ENCODE peak calls at places on chromosomes 4 and X, in ten cellular contexts. One of them, this sample, is unnamed.

GRCh38 chr4:184534511-184535391 is 60.4 kb upstream of the IRF2 start:
- DNase-seq in hippocampal formation: no peak
- DNase-seq in OCI-LY7: peak
- DNase-seq in GM04503: peak
- DNase-seq in CD4-positive, alpha-beta memory T cell: peak
- DNase-seq in neural progenitor cell: no peak
- DNase-seq in astrocyte of the spinal cord: peak
- DNase-seq in adrenal gland: no peak
- DNase-seq in naive thymus-derived CD4-positive, alpha-beta T cell: peak
- DNase-seq in AG09319: peak
- DNase-seq in this sample: no peak

GRCh38 chrX:111382277-111382676 is 29.7 kb downstream of the DCX start:
- DNase-seq in naive thymus-derived CD4-positive, alpha-beta T cell: no peak
- DNase-seq in astrocyte of the spinal cord: no peak
- DNase-seq in adrenal gland: no peak
- DNase-seq in GM04503: no peak
- DNase-seq in neural progenitor cell: no peak
- DNase-seq in CD4-positive, alpha-beta memory T cell: no peak
- DNase-seq in OCI-LY7: no peak
- DNase-seq in hippocampal formation: no peak
- DNase-seq in AG09319: no peak
- DNase-seq in this sample: no peak

GRCh38 chrX:41180194-41180902 is 95.1 kb downstream of the USP9X start:
- DNase-seq in neural progenitor cell: peak
- DNase-seq in CD4-positive, alpha-beta memory T cell: peak
- DNase-seq in OCI-LY7: peak
- DNase-seq in GM04503: peak
- DNase-seq in AG09319: peak
- DNase-seq in naive thymus-derived CD4-positive, alpha-beta T cell: peak
- DNase-seq in hippocampal formation: peak
- DNase-seq in adrenal gland: peak
- DNase-seq in astrocyte of the spinal cord: peak
- DNase-seq in this sample: no peak

GRCh38 chr4:10403633-10404445 is 53.4 kb downstream of the ZNF518B start:
- DNase-seq in adrenal gland: no peak
- DNase-seq in astrocyte of the spinal cord: peak
- DNase-seq in naive thymus-derived CD4-positive, alpha-beta T cell: peak
- DNase-seq in GM04503: peak
- DNase-seq in CD4-positive, alpha-beta memory T cell: peak
- DNase-seq in OCI-LY7: peak
- DNase-seq in AG09319: no peak
- DNase-seq in hippocampal formation: peak
- DNase-seq in neural progenitor cell: peak
- DNase-seq in this sample: peak

GRCh38 chr4:124061413-124061812 is 651.1 kb downstream of the ANKRD50 start:
- DNase-seq in OCI-LY7: no peak
- DNase-seq in hippocampal formation: no peak
- DNase-seq in CD4-positive, alpha-beta memory T cell: no peak
- DNase-seq in GM04503: no peak
- DNase-seq in astrocyte of the spinal cord: peak
- DNase-seq in AG09319: peak
- DNase-seq in naive thymus-derived CD4-positive, alpha-beta T cell: no peak
- DNase-seq in neural progenitor cell: no peak
- DNase-seq in adrenal gland: no peak
- DNase-seq in this sample: no peak

GRCh38 chr4:102612824-102613366 is 111.7 kb downstream of the NFKB1 start:
- DNase-seq in neural progenitor cell: no peak
- DNase-seq in naive thymus-derived CD4-positive, alpha-beta T cell: peak
- DNase-seq in CD4-positive, alpha-beta memory T cell: peak
- DNase-seq in astrocyte of the spinal cord: no peak
- DNase-seq in GM04503: no peak
- DNase-seq in hippocampal formation: no peak
- DNase-seq in AG09319: no peak
- DNase-seq in OCI-LY7: no peak
- DNase-seq in adrenal gland: no peak
- DNase-seq in this sample: no peak

GRCh38 chr4:21856754-21857153 is 91.8 kb downstream of the KCNIP4 start:
- DNase-seq in neural progenitor cell: no peak
- DNase-seq in GM04503: no peak
- DNase-seq in OCI-LY7: no peak
- DNase-seq in AG09319: no peak
- DNase-seq in CD4-positive, alpha-beta memory T cell: no peak
- DNase-seq in naive thymus-derived CD4-positive, alpha-beta T cell: no peak
- DNase-seq in adrenal gland: no peak
- DNase-seq in hippocampal formation: no peak
- DNase-seq in astrocyte of the spinal cord: no peak
- DNase-seq in this sample: no peak

GRCh38 chr4:163108614-163109013 is 58.1 kb downstream of the NAF1 start:
- DNase-seq in adrenal gland: no peak
- DNase-seq in astrocyte of the spinal cord: no peak
- DNase-seq in GM04503: no peak
- DNase-seq in CD4-positive, alpha-beta memory T cell: no peak
- DNase-seq in AG09319: no peak
- DNase-seq in neural progenitor cell: no peak
- DNase-seq in hippocampal formation: no peak
- DNase-seq in naive thymus-derived CD4-positive, alpha-beta T cell: no peak
- DNase-seq in OCI-LY7: no peak
- DNase-seq in this sample: no peak

GRCh38 chr4:127648061-127648460 is 15.3 kb downstream of the INTU start:
- DNase-seq in OCI-LY7: no peak
- DNase-seq in neural progenitor cell: no peak
- DNase-seq in GM04503: no peak
- DNase-seq in hippocampal formation: no peak
- DNase-seq in adrenal gland: peak
- DNase-seq in naive thymus-derived CD4-positive, alpha-beta T cell: no peak
- DNase-seq in AG09319: no peak
- DNase-seq in CD4-positive, alpha-beta memory T cell: no peak
- DNase-seq in astrocyte of the spinal cord: no peak
- DNase-seq in this sample: no peak

GRCh38 chr4:79197275-79198009 is 128.4 kb downstream of the NAA11 start:
- DNase-seq in GM04503: no peak
- DNase-seq in neural progenitor cell: no peak
- DNase-seq in hippocampal formation: no peak
- DNase-seq in CD4-positive, alpha-beta memory T cell: no peak
- DNase-seq in naive thymus-derived CD4-positive, alpha-beta T cell: no peak
- DNase-seq in astrocyte of the spinal cord: no peak
- DNase-seq in OCI-LY7: no peak
- DNase-seq in AG09319: no peak
- DNase-seq in adrenal gland: no peak
- DNase-seq in this sample: no peak

GRCh38 chr4:152138451-152138850 is 377.6 kb upstream of the GATB start:
- DNase-seq in CD4-positive, alpha-beta memory T cell: peak
- DNase-seq in adrenal gland: no peak
- DNase-seq in astrocyte of the spinal cord: no peak
- DNase-seq in neural progenitor cell: no peak
- DNase-seq in naive thymus-derived CD4-positive, alpha-beta T cell: peak
- DNase-seq in AG09319: no peak
- DNase-seq in hippocampal formation: no peak
- DNase-seq in OCI-LY7: no peak
- DNase-seq in GM04503: no peak
- DNase-seq in this sample: no peak

GRCh38 chrX:129785160-129785947 is 5.6 kb downstream of the SASH3 start:
- DNase-seq in astrocyte of the spinal cord: no peak
- DNase-seq in GM04503: no peak
- DNase-seq in OCI-LY7: no peak
- DNase-seq in CD4-positive, alpha-beta memory T cell: no peak
- DNase-seq in AG09319: no peak
- DNase-seq in hippocampal formation: no peak
- DNase-seq in naive thymus-derived CD4-positive, alpha-beta T cell: no peak
- DNase-seq in neural progenitor cell: no peak
- DNase-seq in adrenal gland: no peak
- DNase-seq in this sample: no peak

GRCh38 chrX:147476008-147476407 is 435.7 kb upstream of the FMR1 start:
- DNase-seq in AG09319: no peak
- DNase-seq in CD4-positive, alpha-beta memory T cell: no peak
- DNase-seq in hippocampal formation: no peak
- DNase-seq in OCI-LY7: no peak
- DNase-seq in adrenal gland: peak
- DNase-seq in astrocyte of the spinal cord: no peak
- DNase-seq in naive thymus-derived CD4-positive, alpha-beta T cell: no peak
- DNase-seq in neural progenitor cell: peak
- DNase-seq in GM04503: no peak
- DNase-seq in this sample: no peak

GRCh38 chr4:186778134-186778533 is 54.5 kb upstream of the FAT1 start:
- DNase-seq in naive thymus-derived CD4-positive, alpha-beta T cell: no peak
- DNase-seq in CD4-positive, alpha-beta memory T cell: no peak
- DNase-seq in neural progenitor cell: no peak
- DNase-seq in GM04503: no peak
- DNase-seq in AG09319: no peak
- DNase-seq in astrocyte of the spinal cord: no peak
- DNase-seq in hippocampal formation: no peak
- DNase-seq in OCI-LY7: no peak
- DNase-seq in adrenal gland: no peak
- DNase-seq in this sample: no peak

GRCh38 chr4:184825394-184826314 is at the start of gene ACSL1:
- DNase-seq in GM04503: no peak
- DNase-seq in naive thymus-derived CD4-positive, alpha-beta T cell: peak
- DNase-seq in neural progenitor cell: peak
- DNase-seq in AG09319: no peak
- DNase-seq in CD4-positive, alpha-beta memory T cell: peak
- DNase-seq in hippocampal formation: peak
- DNase-seq in adrenal gland: peak
- DNase-seq in OCI-LY7: peak
- DNase-seq in astrocyte of the spinal cord: peak
- DNase-seq in this sample: peak

GRCh38 chrX:29453333-29453732 is 762.0 kb upstream of the MAGEB2 start:
- DNase-seq in neural progenitor cell: no peak
- DNase-seq in AG09319: no peak
- DNase-seq in OCI-LY7: no peak
- DNase-seq in CD4-positive, alpha-beta memory T cell: no peak
- DNase-seq in naive thymus-derived CD4-positive, alpha-beta T cell: no peak
- DNase-seq in GM04503: no peak
- DNase-seq in adrenal gland: no peak
- DNase-seq in astrocyte of the spinal cord: no peak
- DNase-seq in hippocampal formation: no peak
- DNase-seq in this sample: no peak

GRCh38 chrX:118522230-118522926 is 26.8 kb downstream of the DOCK11 start:
- DNase-seq in naive thymus-derived CD4-positive, alpha-beta T cell: no peak
- DNase-seq in astrocyte of the spinal cord: no peak
- DNase-seq in neural progenitor cell: no peak
- DNase-seq in OCI-LY7: no peak
- DNase-seq in CD4-positive, alpha-beta memory T cell: no peak
- DNase-seq in hippocampal formation: no peak
- DNase-seq in AG09319: no peak
- DNase-seq in adrenal gland: no peak
- DNase-seq in GM04503: no peak
- DNase-seq in this sample: no peak

GRCh38 chr4:9409793-9410192 is 34.4 kb upstream of the DEFB131A start:
- DNase-seq in naive thymus-derived CD4-positive, alpha-beta T cell: no peak
- DNase-seq in GM04503: no peak
- DNase-seq in CD4-positive, alpha-beta memory T cell: no peak
- DNase-seq in adrenal gland: no peak
- DNase-seq in astrocyte of the spinal cord: no peak
- DNase-seq in AG09319: no peak
- DNase-seq in hippocampal formation: no peak
- DNase-seq in neural progenitor cell: no peak
- DNase-seq in OCI-LY7: no peak
- DNase-seq in this sample: no peak

GRCh38 chr4:26175016-26175786 is 145.6 kb upstream of the RBPJ start:
- DNase-seq in astrocyte of the spinal cord: no peak
- DNase-seq in hippocampal formation: no peak
- DNase-seq in GM04503: no peak
- DNase-seq in OCI-LY7: no peak
- DNase-seq in neural progenitor cell: no peak
- DNase-seq in CD4-positive, alpha-beta memory T cell: peak
- DNase-seq in adrenal gland: no peak
- DNase-seq in naive thymus-derived CD4-positive, alpha-beta T cell: no peak
- DNase-seq in AG09319: no peak
- DNase-seq in this sample: no peak

GRCh38 chr4:10704050-10704810 is 19.7 kb upstream of the CLNK start:
- DNase-seq in CD4-positive, alpha-beta memory T cell: no peak
- DNase-seq in adrenal gland: no peak
- DNase-seq in naive thymus-derived CD4-positive, alpha-beta T cell: no peak
- DNase-seq in neural progenitor cell: no peak
- DNase-seq in GM04503: no peak
- DNase-seq in astrocyte of the spinal cord: peak
- DNase-seq in hippocampal formation: no peak
- DNase-seq in OCI-LY7: no peak
- DNase-seq in AG09319: no peak
- DNase-seq in this sample: no peak

GRCh38 chr4:183326853-183327252 is 4.6 kb upstream of the CLDN24 start:
- DNase-seq in hippocampal formation: no peak
- DNase-seq in adrenal gland: no peak
- DNase-seq in CD4-positive, alpha-beta memory T cell: no peak
- DNase-seq in naive thymus-derived CD4-positive, alpha-beta T cell: no peak
- DNase-seq in OCI-LY7: no peak
- DNase-seq in astrocyte of the spinal cord: peak
- DNase-seq in AG09319: no peak
- DNase-seq in neural progenitor cell: no peak
- DNase-seq in GM04503: no peak
- DNase-seq in this sample: no peak

GRCh38 chr4:157741642-157742041 is 431.2 kb downstream of the GASK1B start:
- DNase-seq in AG09319: no peak
- DNase-seq in OCI-LY7: no peak
- DNase-seq in naive thymus-derived CD4-positive, alpha-beta T cell: no peak
- DNase-seq in GM04503: no peak
- DNase-seq in hippocampal formation: no peak
- DNase-seq in adrenal gland: no peak
- DNase-seq in astrocyte of the spinal cord: no peak
- DNase-seq in CD4-positive, alpha-beta memory T cell: no peak
- DNase-seq in neural progenitor cell: no peak
- DNase-seq in this sample: no peak

GRCh38 chr4:48022192-48022799 is 5.7 kb downstream of the NIPAL1 start:
- DNase-seq in adrenal gland: no peak
- DNase-seq in AG09319: no peak
- DNase-seq in hippocampal formation: no peak
- DNase-seq in GM04503: no peak
- DNase-seq in astrocyte of the spinal cord: no peak
- DNase-seq in OCI-LY7: no peak
- DNase-seq in neural progenitor cell: no peak
- DNase-seq in CD4-positive, alpha-beta memory T cell: no peak
- DNase-seq in naive thymus-derived CD4-positive, alpha-beta T cell: no peak
- DNase-seq in this sample: no peak

GRCh38 chrX:3711331-3711917 is 2.0 kb downstream of the PRKX start:
- DNase-seq in adrenal gland: peak
- DNase-seq in OCI-LY7: peak
- DNase-seq in AG09319: no peak
- DNase-seq in astrocyte of the spinal cord: no peak
- DNase-seq in neural progenitor cell: no peak
- DNase-seq in naive thymus-derived CD4-positive, alpha-beta T cell: no peak
- DNase-seq in CD4-positive, alpha-beta memory T cell: peak
- DNase-seq in GM04503: no peak
- DNase-seq in hippocampal formation: no peak
- DNase-seq in this sample: no peak

This sample was measured in anterior cingulate cortex.